ENCODE peak calls at places on chromosomes 13 and 19, in four cellular contexts. T, V, C and S are unnamed samples.

GRCh38 chr13:43664700-43665191 is 122.0 kb downstream of the ENOX1 start:
- DNase-seq in C (peak), V (no peak), T (no peak), S (no peak)

GRCh38 chr19:55198651-55199050 is 10.7 kb downstream of the PTPRH start:
- DNase-seq in V (no peak), C (no peak), T (no peak), S (no peak)

GRCh38 chr19:41936416-41936850 is 8.2 kb upstream of the ERFL start:
- DNase-seq in V (no peak), T (no peak), C (no peak), S (no peak)

GRCh38 chr13:39910833-39911232 is 255.4 kb downstream of the COG6 start:
- DNase-seq in V (no peak), T (no peak), C (no peak), S (no peak)

GRCh38 chr19:10846500-10847202 is 1.6 kb upstream of the C19orf38 start:
- DNase-seq in V (no peak), C (no peak), T (no peak), S (no peak)

GRCh38 chr19:50206191-50206590 is 2.8 kb downstream of the MYH14 start:
- DNase-seq in C (no peak), T (no peak), V (no peak), S (no peak)

GRCh38 chr13:79393564-79394249 is 12.3 kb downstream of the RBM26 start:
- DNase-seq in T (no peak), C (no peak), V (no peak), S (no peak)

GRCh38 chr13:45951724-45952123 is 100.2 kb upstream of the SIAH3 start:
- DNase-seq in C (no peak), V (no peak), T (no peak), S (no peak)

GRCh38 chr13:110520431-110521295 is 40.9 kb downstream of the RAB20 start:
- DNase-seq in C (no peak), T (no peak), V (no peak), S (no peak)

GRCh38 chr13:108060111-108060510 is 155.2 kb downstream of the LIG4 start:
- DNase-seq in V (no peak), C (peak), T (no peak), S (no peak)

GRCh38 chr13:106337096-106337495 is 198.4 kb downstream of the EFNB2 start:
- DNase-seq in C (no peak), T (no peak), V (no peak), S (no peak)

GRCh38 chr19:42419309-42419708 is 7.9 kb downstream of the LIPE start:
- DNase-seq in C (no peak), T (no peak), V (no peak), S (no peak)

GRCh38 chr13:39892731-39893293 is 237.3 kb downstream of the COG6 start:
- DNase-seq in V (no peak), T (peak), C (no peak), S (no peak)

GRCh38 chr13:110135977-110136597 is 170.9 kb downstream of the COL4A1 start:
- DNase-seq in V (no peak), C (no peak), T (no peak), S (no peak)

GRCh38 chr13:61170791-61171330 is 244.8 kb downstream of the PCDH20 start:
- DNase-seq in C (no peak), T (no peak), V (no peak), S (no peak)

GRCh38 chr19:2494447-2495129 is 18.7 kb downstream of the GADD45B start:
- DNase-seq in V (no peak), C (no peak), T (peak), S (peak)

GRCh38 chr13:29923554-29924481 is 73.4 kb upstream of the UBL3 start:
- DNase-seq in C (peak), V (peak), T (peak), S (peak)

GRCh38 chr13:20118268-20119140 is 42.3 kb downstream of the GJA3 start:
- DNase-seq in T (peak), V (no peak), C (peak), S (peak)

GRCh38 chr13:87777395-87777794 is 106.2 kb downstream of the SLITRK5 start:
- DNase-seq in C (no peak), V (no peak), T (no peak), S (no peak)

GRCh38 chr13:109271991-109272454 is 514.4 kb downstream of the IRS2 start:
- DNase-seq in V (no peak), C (no peak), T (no peak), S (peak)

GRCh38 chr19:2461751-2462634 is 5.2 kb upstream of the LMNB2 start:
- DNase-seq in T (peak), C (peak), V (peak), S (peak)

GRCh38 chr13:113451951-113452421 is 1.3 kb downstream of the ADPRHL1 start:
- DNase-seq in V (no peak), C (no peak), T (no peak), S (no peak)
- TF ChIP-seq TEAD4 in V (no peak), C (no peak), T (no peak), S (no peak)

GRCh38 chr13:22194106-22194810 is 523.4 kb downstream of the FGF9 start:
- DNase-seq in V (no peak), C (no peak), T (no peak), S (no peak)
- TF ChIP-seq TEAD4 in V (no peak), C (no peak), T (no peak), S (no peak)

DNA sequence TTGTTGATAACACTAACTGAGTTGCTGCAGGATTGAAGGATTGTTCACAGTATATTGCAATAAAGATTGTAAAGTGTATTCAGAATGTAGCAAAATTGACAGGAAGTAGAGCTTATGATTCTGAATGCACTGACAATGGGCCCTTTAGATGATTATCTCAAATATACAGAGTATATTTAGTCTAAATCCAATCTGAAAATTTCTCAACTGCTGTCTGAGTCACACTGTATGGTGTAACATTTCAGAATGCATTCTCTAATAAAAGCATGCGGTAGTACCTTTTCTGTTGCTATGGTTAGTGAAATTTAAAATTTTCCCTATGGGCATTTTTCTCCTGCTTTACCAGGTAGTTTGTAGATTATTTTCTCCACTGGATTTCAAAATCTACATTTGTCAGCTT is 365.2 kb downstream of the PCDH17 start:
- DNase-seq in V (no peak), C (no peak), T (no peak), S (no peak)
- TF ChIP-seq TEAD4 in V (no peak), C (no peak), T (no peak), S (no peak)

GRCh38 chr19:6161271-6161850 is 25.9 kb downstream of the ACSBG2 start:
- DNase-seq in T (peak), C (peak), V (no peak), S (peak)
- TF ChIP-seq TEAD4 in T (no peak), C (no peak), V (no peak), S (no peak)

DNA sequence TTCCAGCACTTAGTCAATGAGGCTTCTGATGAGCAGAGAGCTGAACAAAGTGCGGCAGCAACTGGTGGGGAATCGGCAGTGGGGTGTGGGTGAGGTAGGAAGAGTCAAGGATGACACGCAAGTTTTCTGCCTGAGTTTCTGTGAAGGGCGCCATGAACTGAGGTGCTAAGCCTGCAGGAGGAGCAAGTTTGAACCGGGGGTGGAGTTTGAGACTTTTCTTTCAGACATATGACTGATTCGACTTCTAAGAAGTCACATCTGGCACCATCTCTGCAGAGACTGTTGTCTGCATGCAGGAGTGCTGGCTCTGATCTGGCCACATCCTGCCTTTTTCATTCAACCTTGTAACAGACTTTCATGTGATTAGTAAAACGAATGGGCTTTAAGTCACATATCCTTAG is 14.8 kb upstream of the GPI start:
- DNase-seq in C (no peak), V (no peak), T (no peak), S (no peak)
- TF ChIP-seq TEAD4 in C (no peak), V (no peak), T (no peak), S (no peak)